ENCODE peak calls at places on chromosomes 2 and 18, in six cellular contexts. One of them, this sample, is unnamed.
A peak's percentile ranks its signal among the peaks of the same experiment; 100 is the strongest.

GRCh38 chr2:240236217-240237111 is 96.0 kb upstream of the OTOS start:
- DNase-seq in Caco-2: no peak
- DNase-seq in dorsolateral prefrontal cortex: peak; percentile 6
- DNase-seq in CD8-positive, alpha-beta T cell: no peak
- DNase-seq in left ventricle myocardium inferior: peak; percentile 82
- DNase-seq in fibroblast of lung: no peak
- DNase-seq in this sample: no peak

GRCh38 chr18:37483221-37483971 is 82.2 kb downstream of the CELF4 start:
- DNase-seq in Caco-2: no peak
- DNase-seq in dorsolateral prefrontal cortex: no peak
- DNase-seq in CD8-positive, alpha-beta T cell: no peak
- DNase-seq in left ventricle myocardium inferior: no peak
- DNase-seq in fibroblast of lung: peak; percentile 14
- DNase-seq in this sample: peak; percentile 7

GRCh38 chr2:28163627-28164279 is 228.9 kb upstream of the FOSL2 start:
- DNase-seq in Caco-2: no peak
- DNase-seq in dorsolateral prefrontal cortex: no peak
- DNase-seq in CD8-positive, alpha-beta T cell: no peak
- DNase-seq in left ventricle myocardium inferior: no peak
- DNase-seq in fibroblast of lung: no peak
- DNase-seq in this sample: no peak

GRCh38 chr2:201130524-201131186 is 14.7 kb downstream of the CFLAR start:
- DNase-seq in Caco-2: no peak
- DNase-seq in dorsolateral prefrontal cortex: no peak
- DNase-seq in CD8-positive, alpha-beta T cell: no peak
- DNase-seq in left ventricle myocardium inferior: no peak
- DNase-seq in fibroblast of lung: peak; percentile 94
- DNase-seq in this sample: peak; percentile 83

GRCh38 chr2:164896634-164897033 is 55.0 kb upstream of the COBLL1 start:
- DNase-seq in Caco-2: no peak
- DNase-seq in dorsolateral prefrontal cortex: no peak
- DNase-seq in CD8-positive, alpha-beta T cell: no peak
- DNase-seq in left ventricle myocardium inferior: no peak
- DNase-seq in fibroblast of lung: peak; percentile 76
- DNase-seq in this sample: peak; percentile 79

GRCh38 chr2:112585400-112585799 is 991 bp downstream of the CHCHD5 start:
- DNase-seq in Caco-2: no peak
- DNase-seq in dorsolateral prefrontal cortex: no peak
- DNase-seq in CD8-positive, alpha-beta T cell: no peak
- DNase-seq in left ventricle myocardium inferior: no peak
- DNase-seq in fibroblast of lung: no peak
- DNase-seq in this sample: no peak

GRCh38 chr2:26692814-26693286 is 328 bp downstream of the KCNK3 start:
- DNase-seq in Caco-2: no peak
- DNase-seq in dorsolateral prefrontal cortex: no peak
- DNase-seq in CD8-positive, alpha-beta T cell: no peak
- DNase-seq in left ventricle myocardium inferior: no peak
- DNase-seq in fibroblast of lung: peak; percentile 70
- DNase-seq in this sample: no peak

GRCh38 chr2:201327678-201328077 is 29.5 kb downstream of the FLACC1 start:
- DNase-seq in Caco-2: no peak
- DNase-seq in dorsolateral prefrontal cortex: no peak
- DNase-seq in CD8-positive, alpha-beta T cell: no peak
- DNase-seq in left ventricle myocardium inferior: no peak
- DNase-seq in fibroblast of lung: peak; percentile 4
- DNase-seq in this sample: no peak

GRCh38 chr2:41930807-41931566 is 116.8 kb upstream of the PKDCC start:
- DNase-seq in Caco-2: no peak
- DNase-seq in dorsolateral prefrontal cortex: no peak
- DNase-seq in CD8-positive, alpha-beta T cell: no peak
- DNase-seq in left ventricle myocardium inferior: no peak
- DNase-seq in fibroblast of lung: peak; percentile 67
- DNase-seq in this sample: no peak

GRCh38 chr2:19086351-19086750 is 272.1 kb downstream of the OSR1 start:
- DNase-seq in Caco-2: no peak
- DNase-seq in dorsolateral prefrontal cortex: no peak
- DNase-seq in CD8-positive, alpha-beta T cell: no peak
- DNase-seq in left ventricle myocardium inferior: no peak
- DNase-seq in fibroblast of lung: no peak
- DNase-seq in this sample: no peak

GRCh38 chr2:177758591-177759371 is 313.8 kb downstream of the PDE11A start:
- DNase-seq in Caco-2: no peak
- DNase-seq in dorsolateral prefrontal cortex: peak; percentile 51
- DNase-seq in CD8-positive, alpha-beta T cell: no peak
- DNase-seq in left ventricle myocardium inferior: no peak
- DNase-seq in fibroblast of lung: peak; percentile 55
- DNase-seq in this sample: peak; percentile 32

GRCh38 chr2:164066095-164066494 is 330.3 kb upstream of the FIGN start:
- DNase-seq in Caco-2: no peak
- DNase-seq in dorsolateral prefrontal cortex: no peak
- DNase-seq in CD8-positive, alpha-beta T cell: no peak
- DNase-seq in left ventricle myocardium inferior: no peak
- DNase-seq in fibroblast of lung: no peak
- DNase-seq in this sample: no peak

GRCh38 chr18:8948011-8948410 is 154.5 kb upstream of the NDUFV2 start:
- DNase-seq in Caco-2: no peak
- DNase-seq in dorsolateral prefrontal cortex: no peak
- DNase-seq in CD8-positive, alpha-beta T cell: no peak
- DNase-seq in left ventricle myocardium inferior: no peak
- DNase-seq in fibroblast of lung: peak; percentile 69
- DNase-seq in this sample: no peak

GRCh38 chr18:8946046-8946838 is 156.3 kb upstream of the NDUFV2 start:
- DNase-seq in Caco-2: no peak
- DNase-seq in dorsolateral prefrontal cortex: no peak
- DNase-seq in CD8-positive, alpha-beta T cell: no peak
- DNase-seq in left ventricle myocardium inferior: no peak
- DNase-seq in fibroblast of lung: peak; percentile 98
- DNase-seq in this sample: peak; percentile 83

GRCh38 chr18:8949206-8949605 is 153.3 kb upstream of the NDUFV2 start:
- DNase-seq in Caco-2: no peak
- DNase-seq in dorsolateral prefrontal cortex: peak; percentile 51
- DNase-seq in CD8-positive, alpha-beta T cell: no peak
- DNase-seq in left ventricle myocardium inferior: no peak
- DNase-seq in fibroblast of lung: peak; percentile 57
- DNase-seq in this sample: no peak

GRCh38 chr18:8947576-8947975 is 154.9 kb upstream of the NDUFV2 start:
- DNase-seq in Caco-2: no peak
- DNase-seq in dorsolateral prefrontal cortex: no peak
- DNase-seq in CD8-positive, alpha-beta T cell: no peak
- DNase-seq in left ventricle myocardium inferior: no peak
- DNase-seq in fibroblast of lung: peak; percentile 81
- DNase-seq in this sample: no peak

DNA sequence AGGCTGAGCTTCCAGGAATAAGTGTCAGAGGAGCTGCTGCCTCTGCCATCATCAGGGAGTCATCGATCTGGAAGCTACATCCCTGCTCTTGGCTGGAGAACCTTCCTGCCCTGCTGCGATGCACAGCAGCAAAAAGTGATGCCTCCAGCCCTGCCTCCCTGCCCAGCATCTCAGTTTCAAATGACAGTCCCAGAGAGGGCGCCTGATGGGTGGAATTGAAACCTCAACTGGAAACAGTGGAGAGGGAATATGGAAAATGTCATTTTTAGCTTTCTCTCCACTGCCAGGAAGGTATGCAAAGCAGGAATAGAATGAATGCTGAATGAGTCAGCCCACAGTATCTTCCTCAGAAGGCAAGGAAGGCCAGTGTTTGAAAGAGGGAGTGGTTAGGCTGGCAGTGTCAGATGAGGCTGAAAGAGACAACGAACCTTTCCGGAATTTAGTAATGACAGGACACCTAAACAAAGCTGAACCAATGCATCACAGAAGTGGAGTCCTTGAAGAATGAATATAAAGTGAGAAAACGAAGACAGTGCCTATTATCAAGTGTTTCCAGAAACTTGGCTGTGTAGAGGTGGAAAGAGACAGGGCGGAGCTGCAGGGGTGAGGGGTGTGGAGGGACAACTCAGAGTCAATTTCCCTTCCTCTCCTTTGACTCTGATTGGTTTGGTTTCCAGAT is 153.9 kb upstream of the NDUFV2 start:
- DNase-seq in Caco-2: no peak
- DNase-seq in dorsolateral prefrontal cortex: no peak
- DNase-seq in CD8-positive, alpha-beta T cell: no peak
- DNase-seq in left ventricle myocardium inferior: no peak
- DNase-seq in fibroblast of lung: peak; percentile 97
- DNase-seq in this sample: peak; percentile 76
- H3K4me3 ChIP-seq in Caco-2: no peak overlapping the region
- H3K4me3 ChIP-seq in dorsolateral prefrontal cortex: no peak overlapping the region
- H3K4me3 ChIP-seq in CD8-positive, alpha-beta T cell: no peak overlapping the region
- H3K4me3 ChIP-seq in left ventricle myocardium inferior: no peak overlapping the region
- H3K4me3 ChIP-seq in fibroblast of lung: peak overlapping the region; percentile 23
- H3K4me3 ChIP-seq in this sample: peak overlapping the region; percentile 12

DNA sequence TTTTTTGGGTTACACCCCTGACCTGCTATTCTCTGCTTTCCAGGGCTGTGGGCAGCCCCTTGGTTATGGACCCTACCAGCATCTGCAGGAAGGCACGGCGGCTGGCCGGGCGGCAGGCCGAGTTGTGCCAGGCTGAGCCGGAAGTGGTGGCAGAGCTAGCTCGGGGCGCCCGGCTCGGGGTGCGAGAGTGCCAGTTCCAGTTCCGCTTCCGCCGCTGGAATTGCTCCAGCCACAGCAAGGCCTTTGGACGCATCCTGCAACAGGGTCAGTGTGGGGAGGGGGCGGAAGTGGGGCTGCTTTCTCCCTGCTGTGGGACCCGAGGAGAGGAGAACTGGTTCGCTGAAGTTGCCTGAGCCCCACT is 9.7 kb upstream of the WNT10A start:
- DNase-seq in Caco-2: no peak
- DNase-seq in dorsolateral prefrontal cortex: no peak
- DNase-seq in CD8-positive, alpha-beta T cell: no peak
- DNase-seq in left ventricle myocardium inferior: no peak
- DNase-seq in fibroblast of lung: no peak
- DNase-seq in this sample: no peak
- H3K27me3 ChIP-seq in Caco-2: no peaks in the 10 kb centered on the region
- H3K27me3 ChIP-seq in dorsolateral prefrontal cortex: peaks cover 72% of the 10 kb centered on the region
- H3K27me3 ChIP-seq in CD8-positive, alpha-beta T cell: peaks cover 16% of the 10 kb centered on the region
- H3K27me3 ChIP-seq in left ventricle myocardium inferior: peaks cover 100% of the 10 kb centered on the region
- H3K27me3 ChIP-seq in fibroblast of lung: peaks cover 51% of the 10 kb centered on the region
- H3K27me3 ChIP-seq in this sample: peaks cover 77% of the 10 kb centered on the region

GRCh38 chr2:66580343-66580954 is 145.5 kb downstream of the MEIS1 start:
- DNase-seq in Caco-2: no peak
- DNase-seq in dorsolateral prefrontal cortex: no peak
- DNase-seq in CD8-positive, alpha-beta T cell: no peak
- DNase-seq in left ventricle myocardium inferior: no peak
- DNase-seq in fibroblast of lung: no peak
- DNase-seq in this sample: no peak
- H3K4me3 ChIP-seq in Caco-2: no peak overlapping the region
- H3K4me3 ChIP-seq in dorsolateral prefrontal cortex: no peak overlapping the region
- H3K4me3 ChIP-seq in CD8-positive, alpha-beta T cell: no peak overlapping the region
- H3K4me3 ChIP-seq in left ventricle myocardium inferior: no peak overlapping the region
- H3K4me3 ChIP-seq in fibroblast of lung: peak overlapping the region; percentile 65
- H3K4me3 ChIP-seq in this sample: no peak overlapping the region

DNA sequence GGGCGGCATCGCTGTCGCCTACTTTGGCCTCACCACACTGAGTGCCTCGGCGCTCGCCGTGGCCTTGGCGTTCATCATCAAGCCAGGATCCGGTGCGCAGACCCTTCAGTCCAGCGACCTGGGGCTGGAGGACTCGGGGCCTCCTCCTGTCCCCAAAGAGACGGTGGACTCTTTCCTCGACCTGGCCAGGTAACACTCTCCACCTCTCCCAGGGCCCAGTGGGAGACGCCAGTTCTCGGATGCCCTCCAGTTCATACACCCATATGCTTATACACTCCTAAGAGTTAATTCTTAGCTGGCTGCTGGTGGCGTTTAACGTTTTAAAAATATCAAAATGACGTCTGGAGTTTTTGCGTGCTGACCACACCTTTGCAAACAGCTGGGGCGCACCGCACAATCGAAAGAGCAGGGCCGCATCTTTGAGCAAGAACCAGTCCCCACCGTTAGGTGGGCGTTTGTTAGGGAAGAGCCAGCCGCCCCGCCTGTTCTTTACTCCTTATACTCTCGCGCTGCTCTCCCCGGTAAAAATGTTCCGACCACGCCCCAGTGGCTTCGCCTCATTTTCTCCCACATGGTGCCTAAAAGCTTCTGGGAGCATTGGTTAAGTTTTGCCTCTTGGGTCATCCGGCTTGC is 899 bp downstream of the SLC1A4 start:
- DNase-seq in Caco-2: no peak
- DNase-seq in dorsolateral prefrontal cortex: no peak
- DNase-seq in CD8-positive, alpha-beta T cell: no peak
- DNase-seq in left ventricle myocardium inferior: no peak
- DNase-seq in fibroblast of lung: no peak
- DNase-seq in this sample: no peak
- H3K27me3 ChIP-seq in Caco-2: no peaks in the 10 kb centered on the region
- H3K27me3 ChIP-seq in dorsolateral prefrontal cortex: no peaks in the 10 kb centered on the region
- H3K27me3 ChIP-seq in CD8-positive, alpha-beta T cell: no peaks in the 10 kb centered on the region
- H3K27me3 ChIP-seq in left ventricle myocardium inferior: no peaks in the 10 kb centered on the region
- H3K27me3 ChIP-seq in fibroblast of lung: no peaks in the 10 kb centered on the region
- H3K27me3 ChIP-seq in this sample: no peaks in the 10 kb centered on the region